ENCODE peak calls at places on chromosomes 4 and X, in five cellular contexts. R is body of pancreas, J is fibroblast of lung, C is mucosa of descending colon, S is Panc1. L is an unnamed sample. For H3K36me3, the result is how much of the 10 kb centered on the place peaks cover.

GRCh38 chr4:94304365-94304971 is 38.2 kb downstream of the HPGDS start:
- DNase-seq in R (no peak), J (peak), C (no peak), S (peak), L (no peak)

GRCh38 chr4:14379148-14379547 is 623.1 kb upstream of the CPEB2 start:
- DNase-seq in R (no peak), J (no peak), C (no peak), S (no peak), L (no peak)

GRCh38 chr4:118765399-118765798 is 70.5 kb downstream of the SEC24D start:
- DNase-seq in R (no peak), J (peak), C (no peak), S (peak), L (no peak)

GRCh38 chr4:183471960-183472708 is 27.7 kb downstream of the CDKN2AIP start:
- DNase-seq in R (peak), J (peak), C (peak), S (peak), L (no peak)

GRCh38 chr4:80235451-80235850 is 31.0 kb upstream of the FGF5 start:
- DNase-seq in R (no peak), J (peak), C (no peak), S (peak), L (no peak)

GRCh38 chr4:2938906-2939305 is 24.3 kb downstream of the NOP14 start:
- DNase-seq in R (no peak), J (no peak), C (no peak), S (no peak), L (no peak)

GRCh38 chr4:159009521-159009920 is 93.4 kb upstream of the RAPGEF2 start:
- DNase-seq in R (no peak), J (no peak), C (no peak), S (no peak), L (no peak)

GRCh38 chrX:8404443-8404842 is 60.2 kb upstream of the VCX3B start:
- DNase-seq in R (peak), J (no peak), C (no peak), S (no peak), L (no peak)

DNA sequence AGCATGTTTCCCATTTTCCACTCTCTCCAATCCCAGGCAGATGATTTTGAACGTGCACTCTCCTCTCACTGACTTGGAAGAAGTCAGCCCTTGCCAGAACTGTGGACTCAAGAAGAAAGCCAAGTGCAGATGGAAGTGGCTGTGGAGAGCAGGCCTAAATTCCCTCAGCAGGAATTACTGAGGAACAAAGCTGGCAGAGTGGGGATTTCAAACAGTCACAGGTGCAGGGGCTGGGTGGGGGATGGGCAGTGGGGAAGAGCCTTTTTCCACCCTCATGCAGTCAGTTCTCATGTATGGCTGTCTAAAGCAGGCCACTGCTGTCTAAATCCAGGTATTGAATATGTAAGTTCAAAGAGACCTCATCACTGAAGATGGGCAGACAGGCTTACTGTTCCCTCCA is 83.5 kb upstream of the PLAC1 start:
- DNase-seq in R (no peak), J (no peak), C (no peak), S (no peak), L (no peak)
- H3K36me3 ChIP-seq in R (under half), J (under half), C (under half), S (under half), L (under half)

DNA sequence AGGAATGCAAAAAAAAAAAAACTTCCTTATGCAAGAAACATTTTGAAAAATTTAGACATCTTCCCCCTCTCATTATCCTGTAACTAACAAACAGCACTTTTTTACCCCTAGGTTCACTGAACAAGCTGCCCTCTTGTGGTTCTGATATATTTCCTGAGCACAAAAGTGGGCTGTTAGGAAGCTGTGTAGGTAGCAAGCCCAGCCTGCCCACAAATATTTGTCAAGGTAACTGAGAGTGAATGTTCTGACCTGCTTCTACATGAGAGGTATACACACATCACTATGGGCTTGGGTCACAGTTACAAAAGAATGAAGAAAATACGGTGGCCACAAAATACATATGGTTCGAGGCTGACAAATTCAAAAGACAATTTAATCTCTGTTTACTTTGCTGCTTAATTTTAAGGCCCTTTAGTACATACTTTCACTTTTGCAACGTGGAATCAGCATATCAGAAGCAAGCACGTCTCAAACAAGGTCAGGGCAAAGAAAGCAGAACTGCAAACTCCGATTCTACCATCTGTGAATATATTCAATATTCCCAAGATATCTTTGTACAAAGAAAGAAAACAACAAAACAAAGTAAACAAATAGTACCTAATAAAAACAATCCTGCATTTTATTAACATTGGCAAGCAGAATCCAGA is 78.6 kb downstream of the RBM47 start:
- DNase-seq in R (peak), J (peak), C (no peak), S (peak), L (peak)
- TF ChIP-seq CTCF in R (peak), J (peak), C (no peak), S (peak), L (peak)

DNA sequence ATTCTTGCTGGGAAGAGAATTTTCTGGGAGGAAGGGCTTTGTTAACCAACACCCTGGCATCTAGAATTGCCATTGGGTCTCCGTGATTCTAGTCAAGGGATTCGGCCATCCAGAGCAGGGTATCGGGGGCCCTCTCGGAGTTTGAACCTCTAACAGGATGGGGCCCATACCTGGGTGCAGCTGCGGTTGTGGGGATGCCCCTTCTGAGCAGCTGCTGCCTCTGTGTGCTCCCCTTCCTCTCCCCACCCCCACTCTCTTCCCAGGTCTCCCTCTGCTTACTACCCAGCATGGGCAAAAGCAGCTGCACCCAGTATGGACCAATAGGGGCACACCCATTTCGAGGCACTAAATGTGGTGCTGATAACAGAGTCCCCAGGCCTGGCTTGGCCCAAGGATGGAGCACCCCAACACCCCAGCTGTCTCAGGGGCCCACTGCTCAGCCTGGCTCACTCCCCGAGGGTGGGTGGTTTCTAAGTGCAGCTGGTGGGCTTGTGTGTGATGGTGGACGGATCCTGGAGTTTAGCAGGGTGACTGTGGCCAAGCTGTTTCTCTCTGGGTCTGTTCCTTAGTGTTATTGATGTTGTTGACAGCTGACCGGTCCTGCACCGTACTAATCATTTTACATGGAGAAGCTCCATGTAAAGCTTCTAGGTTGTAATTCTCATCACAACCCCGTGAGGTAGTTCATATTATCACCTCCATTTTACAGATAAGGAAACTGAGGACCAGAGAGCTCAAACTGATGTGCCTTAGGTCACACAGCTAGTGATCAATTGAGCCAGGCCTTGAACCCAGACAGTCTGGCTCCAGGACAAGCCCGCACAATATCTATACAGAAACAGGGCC is 13.2 kb upstream of the KIAA0232 start:
- DNase-seq in R (no peak), J (no peak), C (no peak), S (no peak), L (peak)
- H3K4me3 ChIP-seq in R (no peak), J (no peak), C (no peak), S (no peak), L (no peak)

GRCh38 chr4:88009871-88010270 is 2.4 kb downstream of the PKD2 start:
- DNase-seq in R (no peak), J (no peak), C (no peak), S (no peak), L (no peak)
- H3K36me3 ChIP-seq in R (under half), J (under half), C (under half), S (under half), L (under half)